ENCODE peak calls at places on chromosome 21, in six cellular contexts. M, V, N, G, O and S are unnamed samples.

GRCh38 chr21:22120616-22121266 is 1122.5 kb downstream of the NCAM2 start:
- DNase-seq in M (no peak), V (no peak), N (no peak), G (no peak), O (no peak), S (no peak)

GRCh38 chr21:26041441-26042180 is 129.0 kb downstream of the APP start:
- DNase-seq in M (no peak), V (no peak), N (no peak), G (no peak), O (no peak), S (no peak)

GRCh38 chr21:46603228-46603627 is 1.7 kb downstream of the S100B start:
- DNase-seq in M (no peak), V (no peak), N (no peak), G (no peak), O (no peak), S (no peak)

GRCh38 chr21:40886931-40887330 is 40.0 kb upstream of the DSCAM start:
- DNase-seq in M (no peak), V (no peak), N (no peak), G (no peak), O (peak; percentile 15), S (no peak)

GRCh38 chr21:41482321-41482720 is 25.6 kb downstream of the TMPRSS2 start:
- DNase-seq in M (no peak), V (no peak), N (no peak), G (no peak), O (no peak), S (no peak)

GRCh38 chr21:42153046-42153685 is 65.8 kb upstream of the ABCG1 start:
- DNase-seq in M (peak; percentile 25), V (no peak), N (no peak), G (no peak), O (no peak), S (no peak)

GRCh38 chr21:18369115-18369514 is 34.5 kb downstream of the TMPRSS15 start:
- DNase-seq in M (no peak), V (peak; percentile 1), N (no peak), G (no peak), O (no peak), S (no peak)

GRCh38 chr21:34687065-34687464 is 18.3 kb downstream of the CLIC6 start:
- DNase-seq in M (no peak), V (no peak), N (no peak), G (no peak), O (no peak), S (no peak)

GRCh38 chr21:9839011-9839661 is 682.2 kb upstream of the TPTE start:
- DNase-seq in M (peak; percentile 41), V (no peak), N (peak; percentile 59), G (no peak), O (no peak), S (no peak)

GRCh38 chr21:42097860-42098259 is 26.7 kb downstream of the UMODL1 start:
- DNase-seq in M (peak; percentile 74), V (peak; percentile 97), N (peak; percentile 89), G (no peak), O (peak; percentile 71), S (no peak)

DNA sequence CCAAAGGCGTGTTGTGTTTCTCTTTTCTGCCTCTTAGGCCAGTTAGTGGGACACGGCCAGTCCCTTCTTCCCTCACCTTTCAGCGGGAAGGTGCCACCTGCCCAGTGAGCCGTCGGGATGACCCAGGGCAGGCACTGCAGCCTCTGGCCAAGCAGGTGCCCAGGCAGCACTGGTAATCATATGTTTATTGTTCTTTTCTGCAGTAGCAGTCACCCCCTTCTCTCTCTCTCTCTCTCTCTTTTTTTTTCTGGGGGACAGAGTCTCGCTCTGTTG is 38.2 kb downstream of the CRYAA start:
- DNase-seq in M (peak; percentile 8), V (no peak), N (no peak), G (no peak), O (no peak), S (no peak)
- H3K36me3 ChIP-seq in M (no peaks in the 10 kb centered on the region), V (no peaks in the 10 kb centered on the region), N (no peaks in the 10 kb centered on the region), G (no peaks in the 10 kb centered on the region), O (no peaks in the 10 kb centered on the region), S (no peaks in the 10 kb centered on the region)

GRCh38 chr21:45534591-45535331 is 7.5 kb downstream of the SLC19A1 start:
- DNase-seq in M (peak; percentile 63), V (peak; percentile 42), N (peak; percentile 52), G (no peak), O (no peak), S (no peak)

GRCh38 chr21:45535341-45536081 is 6.7 kb downstream of the SLC19A1 start:
- DNase-seq in M (peak; percentile 87), V (no peak), N (peak; percentile 75), G (no peak), O (no peak), S (no peak)

GRCh38 chr21:45537111-45537745 is 5.0 kb downstream of the SLC19A1 start:
- DNase-seq in M (peak; percentile 31), V (no peak), N (peak; percentile 54), G (no peak), O (no peak), S (no peak)

GRCh38 chr21:45537746-45538291 is 4.4 kb downstream of the SLC19A1 start:
- DNase-seq in M (peak; percentile 28), V (no peak), N (peak; percentile 31), G (no peak), O (no peak), S (no peak)

DNA sequence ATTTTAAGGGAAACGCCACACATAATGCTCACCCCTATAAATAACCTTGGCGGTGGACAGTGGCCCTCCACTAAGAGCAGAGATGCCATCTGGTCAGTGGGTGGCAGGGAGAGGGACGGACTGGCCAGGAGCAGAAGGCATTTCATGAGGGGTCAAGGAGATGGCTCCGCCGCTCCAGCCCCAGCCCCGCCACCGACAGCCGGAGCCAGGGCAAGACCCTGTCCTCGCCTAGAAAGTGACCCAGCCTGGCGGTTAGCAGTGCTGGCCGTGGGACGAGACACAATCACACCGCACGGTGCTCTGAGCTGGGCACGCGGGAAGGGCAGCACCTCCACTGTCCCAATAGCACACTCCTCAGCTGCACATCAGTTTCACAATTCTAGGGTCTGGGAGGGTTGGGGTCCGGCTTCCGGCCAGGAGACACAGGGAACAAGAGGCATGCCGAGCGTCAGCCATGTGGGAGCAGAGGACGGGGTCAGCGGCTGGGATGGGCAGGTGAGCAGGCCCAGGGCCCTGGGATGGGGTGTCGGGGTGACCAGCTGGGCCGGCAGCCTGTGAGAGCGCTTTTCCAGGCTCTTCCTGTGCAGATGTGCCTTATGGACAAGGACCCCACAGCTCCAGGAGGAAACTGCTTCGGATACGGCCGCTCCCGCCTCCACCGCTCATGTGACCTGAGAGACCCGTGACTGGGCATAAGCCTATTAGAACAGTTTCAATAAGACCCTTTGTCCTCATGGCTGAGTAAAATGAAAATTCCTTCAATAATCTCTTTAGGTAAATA is 5.7 kb downstream of the SLC19A1 start:
- DNase-seq in M (peak; percentile 29), V (no peak), N (peak; percentile 45), G (no peak), O (no peak), S (no peak)
- H3K27ac ChIP-seq in M (peak overlapping the region; percentile 88), V (no peak overlapping the region), N (no peak overlapping the region), G (no peak overlapping the region), O (no peak overlapping the region), S (no peak overlapping the region)

DNA sequence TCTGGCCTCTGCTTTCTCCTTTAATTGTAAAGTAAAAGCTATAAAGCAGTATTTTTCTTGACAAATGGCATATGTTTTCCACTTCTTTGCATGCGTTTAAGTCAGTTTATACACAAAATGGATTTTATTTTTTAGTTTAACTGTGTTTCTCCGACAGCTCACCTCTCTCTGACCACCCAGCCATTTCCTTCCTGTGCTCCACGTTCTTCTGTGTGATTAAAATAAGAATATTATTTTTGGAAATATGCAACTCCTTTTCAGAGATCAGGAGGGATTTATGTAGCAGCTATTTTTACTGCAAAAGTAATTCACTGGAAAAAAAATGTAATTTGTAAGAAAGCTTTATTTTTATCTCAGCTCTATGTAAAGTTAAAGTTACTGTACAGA is 18.0 kb downstream of the ETS2 start:
- DNase-seq in M (no peak), V (peak; percentile 69), N (no peak), G (no peak), O (no peak), S (no peak)
- H3K36me3 ChIP-seq in M (peaks cover 4% of the 10 kb centered on the region), V (peaks cover 39% of the 10 kb centered on the region), N (no peaks in the 10 kb centered on the region), G (peaks cover 43% of the 10 kb centered on the region), O (peaks cover 36% of the 10 kb centered on the region), S (peaks cover 52% of the 10 kb centered on the region)

GRCh38 chr21:43716376-43717165 is 2.4 kb upstream of the PDXK start:
- DNase-seq in M (no peak), V (no peak), N (no peak), G (no peak), O (no peak), S (no peak)
- H3K27ac ChIP-seq in M (no peak overlapping the region), V (no peak overlapping the region), N (no peak overlapping the region), G (no peak overlapping the region), O (no peak overlapping the region), S (no peak overlapping the region)

GRCh38 chr21:32311621-32312020 is 13.0 kb downstream of the MRAP start:
- DNase-seq in M (no peak), V (no peak), N (no peak), G (no peak), O (no peak), S (no peak)

GRCh38 chr21:32315511-32316362 is 17.1 kb downstream of the MRAP start:
- DNase-seq in M (no peak), V (peak; percentile 35), N (no peak), G (no peak), O (no peak), S (no peak)

GRCh38 chr21:32312321-32312720 is 13.7 kb downstream of the MRAP start:
- DNase-seq in M (no peak), V (no peak), N (no peak), G (no peak), O (no peak), S (no peak)

GRCh38 chr21:32314806-32315205 is 16.2 kb downstream of the MRAP start:
- DNase-seq in M (no peak), V (no peak), N (no peak), G (no peak), O (no peak), S (no peak)

DNA sequence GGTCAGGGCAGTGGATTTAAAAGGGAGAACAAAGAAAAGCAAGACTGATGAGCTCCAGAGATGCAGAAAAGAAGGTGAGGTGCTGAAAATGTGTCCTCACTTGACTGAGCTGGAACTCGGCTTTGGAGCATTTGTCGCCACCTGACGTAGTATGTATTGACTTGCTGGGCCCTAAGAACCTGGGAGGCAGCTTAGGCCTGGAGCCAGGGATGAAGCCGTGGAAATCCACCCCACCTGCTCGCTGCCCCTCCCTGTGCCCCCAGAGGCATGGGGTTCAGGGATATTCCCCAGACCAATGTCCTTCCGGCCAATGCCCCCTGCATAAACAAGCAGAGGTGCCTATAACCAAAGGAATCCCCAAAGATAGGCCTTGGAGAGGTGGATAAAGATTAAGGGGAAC is 14.3 kb downstream of the MRAP start:
- DNase-seq in M (no peak), V (no peak), N (no peak), G (no peak), O (no peak), S (no peak)
- H3K36me3 ChIP-seq in M (no peaks in the 10 kb centered on the region), V (peaks cover 16% of the 10 kb centered on the region), N (peaks cover 8% of the 10 kb centered on the region), G (peaks cover 32% of the 10 kb centered on the region), O (peaks cover 49% of the 10 kb centered on the region), S (peaks cover 36% of the 10 kb centered on the region)